ENCODE peak calls at places on chromosomes 5 and 9, in six cellular contexts. W is cardiac muscle cell; P is sigmoid colon; S is CD4-positive, alpha-beta memory T cell; B is transverse colon; M is naive thymus-derived CD4-positive, alpha-beta T cell. Y is an unnamed sample.
A peak's percentile ranks its signal among the peaks of the same experiment; 100 is the strongest.

GRCh38 chr5:119063579-119064379 is 7.1 kb upstream of the DMXL1 start:
- DNase-seq in W (peak; percentile 86), P (no peak), S (no peak), B (no peak), M (no peak), Y (no peak)

GRCh38 chr9:38311382-38312270 is 80.9 kb upstream of the ALDH1B1 start:
- DNase-seq in W (peak; percentile 29), P (no peak), S (no peak), B (no peak), M (no peak), Y (no peak)

GRCh38 chr5:2735996-2736395 is 15.5 kb downstream of the IRX2 start:
- DNase-seq in W (no peak), P (peak; percentile 50), S (no peak), B (no peak), M (no peak), Y (no peak)

GRCh38 chr5:148961261-148962199 is 101.3 kb downstream of the SH3TC2 start:
- DNase-seq in W (no peak), P (peak; percentile 24), S (no peak), B (no peak), M (no peak), Y (no peak)

GRCh38 chr9:137281345-137282116 is 4.0 kb downstream of the TOR4A start:
- DNase-seq in W (no peak), P (no peak), S (no peak), B (no peak), M (no peak), Y (no peak)

GRCh38 chr5:91245871-91246270 is 137.2 kb downstream of the ARRDC3 start:
- DNase-seq in W (peak; percentile 32), P (no peak), S (no peak), B (no peak), M (no peak), Y (no peak)

GRCh38 chr5:147690595-147690994 is 91.9 kb downstream of the JAKMIP2 start:
- DNase-seq in W (no peak), P (no peak), S (no peak), B (no peak), M (no peak), Y (no peak)

GRCh38 chr9:132141364-132141947 is 20.4 kb upstream of the NTNG2 start:
- DNase-seq in W (peak; percentile 40), P (no peak), S (no peak), B (no peak), M (no peak), Y (no peak)

GRCh38 chr5:132460835-132461230 is 29.7 kb downstream of the IRF1 start:
- DNase-seq in W (no peak), P (peak; percentile 64), S (no peak), B (peak; percentile 7), M (no peak), Y (peak; percentile 46)

GRCh38 chr5:73917433-73917832 is 291.4 kb downstream of the ARHGEF28 start:
- DNase-seq in W (no peak), P (no peak), S (no peak), B (no peak), M (no peak), Y (no peak)

DNA sequence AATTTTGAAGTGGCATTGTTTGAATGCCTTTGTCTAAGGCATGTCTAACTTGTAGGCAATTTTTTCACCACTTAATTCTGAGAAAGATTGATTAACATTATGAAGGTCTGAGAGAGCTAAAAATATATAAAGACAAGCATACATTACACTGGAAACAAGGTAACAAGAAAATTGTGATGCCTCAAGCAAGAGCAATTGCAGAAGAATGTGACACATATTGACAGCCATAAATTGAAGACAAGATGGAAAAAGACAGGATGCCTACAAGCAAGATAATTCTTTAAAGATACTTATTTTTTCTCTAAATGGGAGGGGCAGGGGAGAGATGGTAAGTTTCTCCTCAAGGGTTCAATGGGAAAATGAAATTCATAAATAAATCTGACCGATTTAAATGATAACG is 103.1 kb upstream of the CYLC2 start:
- DNase-seq in W (no peak), P (no peak), S (no peak), B (no peak), M (no peak), Y (no peak)
- H3K9me3 ChIP-seq in W (no peaks in the 10 kb centered on the region), P (no peaks in the 10 kb centered on the region), S (no peaks in the 10 kb centered on the region), B (no peaks in the 10 kb centered on the region), M (no peaks in the 10 kb centered on the region), Y (no peaks in the 10 kb centered on the region)

GRCh38 chr5:178941361-178941760 is 363 bp downstream of the ZNF454 start:
- DNase-seq in W (peak; percentile 37), P (peak; percentile 69), S (no peak), B (no peak), M (no peak), Y (peak; percentile 48)
- H3K9me3 ChIP-seq in W (no peaks in the 10 kb centered on the region), P (peaks cover 26% of the 10 kb centered on the region), S (peaks cover 6% of the 10 kb centered on the region), B (peaks cover 26% of the 10 kb centered on the region), M (peaks cover 88% of the 10 kb centered on the region), Y (peaks cover 48% of the 10 kb centered on the region)

GRCh38 chr5:178965465-178966055 is 24.6 kb downstream of the ZNF454 start:
- DNase-seq in W (no peak), P (no peak), S (no peak), B (no peak), M (no peak), Y (no peak)
- H3K9me3 ChIP-seq in W (no peaks in the 10 kb centered on the region), P (peaks cover 81% of the 10 kb centered on the region), S (no peaks in the 10 kb centered on the region), B (peaks cover 70% of the 10 kb centered on the region), M (peaks cover 76% of the 10 kb centered on the region), Y (peaks cover 28% of the 10 kb centered on the region)

DNA sequence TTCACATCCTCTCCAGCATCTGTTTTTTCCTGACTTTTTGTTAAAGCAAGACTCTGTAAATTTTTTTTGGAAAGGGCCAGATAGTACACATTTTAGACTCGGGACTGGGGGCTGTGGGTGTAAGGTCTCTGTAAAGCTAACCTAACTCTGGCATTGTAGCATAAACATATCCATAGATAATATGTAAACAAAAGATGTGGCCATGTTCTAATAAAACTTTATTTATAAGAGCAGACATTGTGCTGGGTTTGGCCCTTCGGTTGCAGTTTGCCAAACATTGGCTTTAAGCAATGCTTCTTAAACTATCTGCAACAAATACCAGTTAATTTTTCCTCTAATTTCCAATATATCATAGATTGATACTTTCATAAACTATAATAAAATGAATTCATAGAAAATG is 605.2 kb downstream of the EBF1 start:
- DNase-seq in W (no peak), P (no peak), S (no peak), B (no peak), M (no peak), Y (no peak)
- H3K9me3 ChIP-seq in W (no peaks in the 10 kb centered on the region), P (no peaks in the 10 kb centered on the region), S (no peaks in the 10 kb centered on the region), B (no peaks in the 10 kb centered on the region), M (no peaks in the 10 kb centered on the region), Y (no peaks in the 10 kb centered on the region)